ENCODE peak calls at places on chromosomes 7 and 10, in six cellular contexts. N, P, C, J, Y and V are unnamed samples.
A peak's percentile ranks its signal among the peaks of the same experiment; 100 is the strongest.

GRCh38 chr7:30159698-30160143 is 24.9 kb downstream of the MTURN start:
- DNase-seq in J (no peak), N (peak; percentile 60), C (peak; percentile 46), P (peak; percentile 34), Y (no peak), V (no peak)

GRCh38 chr7:30472081-30472770 is 6.4 kb downstream of the NOD1 start:
- DNase-seq in Y (no peak), C (no peak), P (no peak), N (no peak), J (no peak), V (no peak)

GRCh38 chr10:24553051-24553612 is 170.6 kb downstream of the ARHGAP21 start:
- DNase-seq in N (no peak), C (no peak), J (no peak), P (no peak), Y (no peak), V (no peak)

GRCh38 chr10:84026821-84027257 is 112.5 kb upstream of the GHITM start:
- DNase-seq in C (peak; percentile 42), J (no peak), N (no peak), Y (no peak), P (no peak), V (no peak)

GRCh38 chr10:89327803-89328441 is at the start of gene IFIT3:
- DNase-seq in C (peak; percentile 57), N (peak; percentile 81), P (peak; percentile 64), J (peak; percentile 72), Y (peak; percentile 76), V (no peak)

GRCh38 chr10:34866848-34867247 is 51.8 kb upstream of the PARD3 start:
- DNase-seq in N (no peak), Y (no peak), P (no peak), J (no peak), C (no peak), V (no peak)

GRCh38 chr7:12436896-12437535 is 33.4 kb upstream of the VWDE start:
- DNase-seq in Y (no peak), P (no peak), N (no peak), C (peak; percentile 47), J (no peak), V (no peak)

GRCh38 chr10:3858051-3858845 is 73.2 kb upstream of the KLF6 start:
- DNase-seq in Y (no peak), C (no peak), N (no peak), J (no peak), P (peak; percentile 79), V (no peak)

GRCh38 chr10:123019941-123020703 is 11.3 kb downstream of the ACADSB start:
- DNase-seq in J (no peak), N (no peak), Y (no peak), P (no peak), C (no peak), V (no peak)

GRCh38 chr7:14021069-14021468 is 31.6 kb upstream of the ETV1 start:
- DNase-seq in C (no peak), Y (no peak), J (no peak), N (no peak), P (no peak), V (no peak)

GRCh38 chr10:103072276-103072675 is 120.8 kb downstream of the NT5C2 start:
- DNase-seq in C (no peak), J (no peak), N (no peak), Y (no peak), P (no peak), V (no peak)

GRCh38 chr10:20956843-20957242 is 59.7 kb upstream of the NEBL start:
- DNase-seq in Y (no peak), C (no peak), P (no peak), J (no peak), N (no peak), V (no peak)

GRCh38 chr10:20955355-20955893 is 58.3 kb upstream of the NEBL start:
- DNase-seq in P (no peak), Y (no peak), N (no peak), C (no peak), J (no peak), V (no peak)

GRCh38 chr10:20954519-20954918 is 57.4 kb upstream of the NEBL start:
- DNase-seq in N (no peak), P (no peak), J (no peak), Y (no peak), C (peak; percentile 21), V (no peak)

GRCh38 chr10:20949967-20950366 is 52.9 kb upstream of the NEBL start:
- DNase-seq in N (no peak), J (no peak), C (no peak), Y (no peak), P (no peak), V (no peak)

DNA sequence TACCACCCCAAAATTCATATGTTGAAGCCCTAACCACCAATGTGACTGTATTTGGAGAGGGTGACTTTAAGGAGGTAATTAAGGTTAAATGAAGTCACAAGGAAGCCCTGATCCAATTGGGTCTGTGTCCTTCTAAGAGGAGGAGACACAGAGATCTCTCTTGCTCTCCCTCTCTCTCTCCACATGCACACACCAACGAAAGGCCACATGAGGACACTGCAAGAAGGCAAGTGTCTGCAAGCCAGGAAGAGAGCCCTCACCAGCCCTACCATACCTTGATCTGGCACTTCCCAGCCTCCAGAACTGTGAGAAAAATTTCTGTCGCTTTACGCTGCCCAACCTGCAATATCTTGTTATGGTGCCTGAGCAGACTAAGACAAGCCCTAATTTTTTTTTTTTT is 56.0 kb upstream of the NEBL start:
- DNase-seq in C (no peak), Y (no peak), P (no peak), J (no peak), N (no peak), V (no peak)
- TF ChIP-seq CTCF in C (no peak), Y (no peak), P (no peak), J (no peak), N (no peak), V (no peak)

GRCh38 chr7:112669306-112669705 is 120.9 kb downstream of the TMEM168 start:
- DNase-seq in Y (no peak), J (no peak), N (no peak), P (no peak), C (no peak), V (no peak)

GRCh38 chr7:112668561-112668960 is 121.6 kb downstream of the TMEM168 start:
- DNase-seq in C (no peak), N (no peak), Y (no peak), J (no peak), P (no peak), V (no peak)

GRCh38 chr7:112665709-112666108 is 124.5 kb downstream of the TMEM168 start:
- DNase-seq in Y (no peak), P (no peak), J (no peak), C (peak; percentile 71), N (no peak), V (no peak)
- TF ChIP-seq CTCF in Y (no peak), P (no peak), J (peak; percentile 11), C (peak; percentile 4), N (peak; percentile 33), V (peak; percentile 20)

DNA sequence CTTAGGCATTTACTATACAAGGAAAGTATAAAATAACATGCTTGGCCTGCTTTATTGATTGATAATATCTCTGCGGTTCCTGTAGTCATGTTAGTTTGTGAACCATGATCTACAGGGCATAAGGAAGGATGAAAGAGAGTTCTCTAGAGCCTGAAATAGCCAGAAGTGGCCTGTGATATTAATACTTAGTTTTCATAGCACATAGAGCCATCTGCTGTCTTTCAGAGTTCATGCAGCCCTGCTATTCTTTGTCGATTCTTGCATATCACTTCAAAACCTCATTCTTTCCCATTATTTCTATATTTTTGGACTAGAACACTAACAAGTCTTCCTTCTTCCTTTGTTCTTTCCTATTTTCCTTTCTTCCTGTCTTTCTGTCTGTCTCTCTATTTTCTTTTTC is 26.4 kb upstream of the PRKG1 start:
- DNase-seq in J (no peak), P (no peak), Y (no peak), C (no peak), N (no peak), V (no peak)
- TF ChIP-seq CTCF in J (peak; percentile 28), P (no peak), Y (no peak), C (peak; percentile 18), N (no peak), V (no peak)

DNA sequence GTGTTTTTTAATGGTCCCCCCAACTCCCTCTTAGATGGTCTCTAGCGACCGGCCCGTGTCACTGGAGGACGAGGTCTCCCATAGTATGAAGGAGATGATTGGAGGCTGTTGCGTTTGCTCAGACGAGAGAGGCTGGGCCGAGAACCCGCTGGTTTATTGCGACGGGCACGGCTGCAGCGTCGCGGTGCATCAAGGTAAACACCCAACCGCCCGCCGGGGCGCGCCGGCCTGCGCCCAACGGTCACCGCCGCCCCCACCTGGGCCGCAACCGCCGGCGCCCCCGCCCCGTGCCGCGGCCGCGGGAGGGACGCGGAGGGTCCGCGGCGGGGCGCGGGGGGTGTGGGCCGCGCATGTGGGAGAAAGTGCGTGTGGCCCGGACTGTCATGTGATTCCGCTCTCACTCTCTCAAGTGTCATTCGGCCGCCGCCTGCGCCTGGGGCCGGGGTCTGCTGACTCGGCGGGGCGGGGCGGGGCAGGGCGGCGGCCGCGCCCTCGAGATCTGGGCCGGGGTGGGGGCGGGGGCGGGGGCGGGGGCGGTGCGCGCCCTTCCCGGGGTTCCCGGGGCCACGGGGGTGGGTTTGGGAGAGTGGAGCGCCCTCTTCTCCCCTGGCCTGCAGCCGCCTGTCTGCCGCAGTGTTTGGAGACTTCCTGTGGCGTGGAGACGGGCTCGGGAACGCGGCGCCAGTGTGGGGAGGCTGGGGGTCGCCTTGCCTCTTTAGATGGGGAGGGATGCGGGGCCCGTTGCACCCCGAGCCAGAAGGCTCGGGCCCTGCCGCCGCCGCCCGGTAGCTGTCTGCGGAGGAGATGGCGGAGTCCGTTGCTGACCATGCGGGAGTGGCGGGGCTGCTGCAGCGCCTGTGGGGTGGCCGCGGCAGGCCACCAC is 820 bp downstream of the MLLT10 start:
- DNase-seq in N (peak; percentile 72), P (peak; percentile 54), Y (peak; percentile 31), J (no peak), C (peak; percentile 88), V (peak; percentile 34)
- TF ChIP-seq CTCF in N (no peak), P (no peak), Y (peak; percentile 20), J (no peak), C (no peak), V (no peak)

DNA sequence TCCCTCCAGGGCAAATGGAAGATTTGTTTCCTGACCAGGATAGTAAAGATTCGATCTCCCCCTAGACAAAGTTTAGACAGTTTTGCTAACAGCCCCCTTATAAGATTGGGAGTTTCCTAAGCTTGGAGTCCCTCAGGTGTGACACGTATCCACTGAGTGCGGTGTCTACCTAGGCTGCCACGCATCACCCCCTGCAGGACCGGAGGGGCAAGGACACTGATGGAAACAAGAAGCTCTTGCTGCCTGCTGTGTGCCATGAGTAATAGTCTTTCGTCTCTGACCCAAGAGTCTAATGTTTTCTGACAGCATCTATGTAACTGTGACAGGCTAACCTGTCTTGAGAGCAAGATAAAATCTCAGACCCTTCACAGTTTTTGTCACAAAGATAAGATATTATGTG is 173.5 kb downstream of the SEMA3E start:
- DNase-seq in P (no peak), C (no peak), J (no peak), N (no peak), Y (no peak), V (no peak)
- TF ChIP-seq CTCF in P (no peak), C (no peak), J (no peak), N (no peak), Y (no peak), V (peak; percentile 21)

GRCh38 chr10:113621799-113622198 is 42.0 kb downstream of the NRAP start:
- DNase-seq in C (no peak), P (no peak), Y (no peak), N (no peak), J (no peak), V (no peak)
- TF ChIP-seq CTCF in C (no peak), P (no peak), Y (no peak), N (no peak), J (no peak), V (no peak)